ENCODE peak calls at places on chromosomes 1 and 21, in six cellular contexts. X is right lobe of liver, K is GM13976, P is tibial nerve, L is fibroblast of lung, T is HCT116. B is an unnamed sample.

GRCh38 chr1:236009857-236010256 is 55.0 kb downstream of the NID1 start:
- DNase-seq in X (no peak), K (no peak), P (no peak), L (peak; percentile 95), T (no peak), B (no peak)

GRCh38 chr1:91402023-91402422 is 2.6 kb downstream of the HFM1 start:
- DNase-seq in X (no peak), K (peak; percentile 26), P (no peak), L (peak; percentile 57), T (no peak), B (peak; percentile 25)

GRCh38 chr1:196559314-196559713 is 48.9 kb downstream of the KCNT2 start:
- DNase-seq in X (no peak), K (no peak), P (no peak), L (no peak), T (no peak), B (no peak)

GRCh38 chr1:65006806-65007205 is 40.5 kb upstream of the JAK1 start:
- DNase-seq in X (no peak), K (no peak), P (no peak), L (no peak), T (no peak), B (no peak)

GRCh38 chr21:33419538-33420123 is 16.4 kb downstream of the IFNGR2 start:
- DNase-seq in X (no peak), K (no peak), P (peak; percentile 51), L (peak; percentile 96), T (no peak), B (no peak)

GRCh38 chr1:200342511-200343400 is 67.1 kb downstream of the ZNF281 start:
- DNase-seq in X (no peak), K (no peak), P (no peak), L (peak; percentile 79), T (no peak), B (no peak)

GRCh38 chr1:242523968-242524570 is 428 bp downstream of the PLD5 start:
- DNase-seq in X (no peak), K (peak; percentile 52), P (no peak), L (peak; percentile 26), T (no peak), B (peak; percentile 67)

GRCh38 chr1:61618755-61619154 is 106.2 kb downstream of the TM2D1 start:
- DNase-seq in X (no peak), K (no peak), P (no peak), L (no peak), T (no peak), B (no peak)

GRCh38 chr1:58717979-58718378 is 18.1 kb upstream of the MYSM1 start:
- DNase-seq in X (no peak), K (no peak), P (no peak), L (no peak), T (no peak), B (no peak)

GRCh38 chr1:3543076-3544049 is 67.9 kb downstream of the MEGF6 start:
- DNase-seq in X (no peak), K (no peak), P (peak; percentile 21), L (peak; percentile 74), T (no peak), B (no peak)

GRCh38 chr1:47611992-47612391 is 174.1 kb downstream of the FOXD2 start:
- DNase-seq in X (no peak), K (no peak), P (no peak), L (no peak), T (no peak), B (no peak)

GRCh38 chr1:25699501-25700089 is 83.0 kb downstream of the MAN1C1 start:
- DNase-seq in X (no peak), K (no peak), P (no peak), L (no peak), T (no peak), B (no peak)

GRCh38 chr21:33305344-33305671 is 19.5 kb upstream of the IFNAR1 start:
- DNase-seq in X (no peak), K (no peak), P (no peak), L (no peak), T (no peak), B (no peak)

GRCh38 chr1:108832929-108833328 is 24.0 kb downstream of the AKNAD1 start:
- DNase-seq in X (no peak), K (no peak), P (no peak), L (no peak), T (no peak), B (no peak)

GRCh38 chr1:214316597-214316996 is 35.6 kb downstream of the SMYD2 start:
- DNase-seq in X (peak; percentile 81), K (no peak), P (no peak), L (no peak), T (no peak), B (no peak)

GRCh38 chr1:156624814-156625435 is 5.7 kb downstream of the HAPLN2 start:
- DNase-seq in X (no peak), K (no peak), P (no peak), L (no peak), T (no peak), B (peak; percentile 13)

GRCh38 chr1:24928631-24929090 is 1.4 kb downstream of the RUNX3 start:
- DNase-seq in X (no peak), K (no peak), P (no peak), L (no peak), T (no peak), B (no peak)

GRCh38 chr1:10508511-10508951 is 33.8 kb downstream of the PEX14 start:
- DNase-seq in X (no peak), K (no peak), P (no peak), L (no peak), T (no peak), B (no peak)

GRCh38 chr1:6425671-6426070 is 1.1 kb downstream of the ESPN start:
- DNase-seq in X (no peak), K (no peak), P (no peak), L (no peak), T (no peak), B (no peak)

GRCh38 chr1:152013664-152014237 is 20.1 kb upstream of the S100A10 start:
- DNase-seq in X (peak; percentile 65), K (no peak), P (no peak), L (no peak), T (no peak), B (no peak)

GRCh38 chr1:183248989-183249691 is 63.1 kb downstream of the LAMC2 start:
- DNase-seq in X (no peak), K (no peak), P (no peak), L (no peak), T (no peak), B (no peak)

GRCh38 chr1:95126366-95126765 is 9.2 kb downstream of the TLCD4 start:
- DNase-seq in X (no peak), K (no peak), P (no peak), L (no peak), T (no peak), B (no peak)

GRCh38 chr1:234781241-234782056 is 171.5 kb upstream of the IRF2BP2 start:
- DNase-seq in X (no peak), K (no peak), P (no peak), L (no peak), T (no peak), B (no peak)

GRCh38 chr1:91406773-91407389 is 2.2 kb upstream of the HFM1 start:
- DNase-seq in X (no peak), K (no peak), P (no peak), L (peak; percentile 27), T (no peak), B (no peak)

GRCh38 chr1:159091547-159092397 is 15.2 kb upstream of the AIM2 start:
- DNase-seq in X (no peak), K (no peak), P (no peak), L (peak; percentile 85), T (no peak), B (no peak)

GRCh38 chr21:32340863-32341848 is 42.5 kb downstream of the MRAP start:
- DNase-seq in X (no peak), K (no peak), P (no peak), L (no peak), T (no peak), B (no peak)

GRCh38 chr1:228197555-228198147 is 10.2 kb upstream of the OBSCN start:
- DNase-seq in X (no peak), K (no peak), P (no peak), L (no peak), T (no peak), B (no peak)

GRCh38 chr21:46423546-46424061 is 35.1 kb upstream of the DIP2A start:
- DNase-seq in X (no peak), K (no peak), P (no peak), L (no peak), T (no peak), B (no peak)

DNA sequence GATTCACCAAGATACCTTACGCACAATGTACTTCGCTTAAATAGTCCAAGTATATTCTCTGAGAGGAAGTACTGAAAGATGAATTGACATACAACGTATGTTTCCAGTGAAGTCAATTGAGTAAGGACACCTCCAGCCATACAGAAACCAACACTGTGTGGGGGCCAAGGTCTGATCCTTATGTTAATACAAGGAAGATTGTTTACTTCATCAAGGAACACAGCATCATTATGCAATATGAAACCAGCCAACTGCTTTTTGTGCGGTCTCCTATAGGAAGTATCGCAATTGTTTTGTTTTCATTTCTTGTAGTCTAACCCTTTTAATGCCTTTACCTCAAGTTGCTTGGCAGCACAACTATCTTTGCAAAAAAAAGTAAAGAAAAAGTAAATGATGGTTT is 28.2 kb upstream of the TEKT2 start:
- DNase-seq in X (no peak), K (no peak), P (no peak), L (no peak), T (no peak), B (no peak)
- TF ChIP-seq CTCF in X (no peak), K (no peak), P (no peak), L (no peak), T (no peak), B (no peak)

GRCh38 chr1:33147997-33148314 is 33.9 kb downstream of the TRIM62 start:
- DNase-seq in X (no peak), K (no peak), P (no peak), L (peak; percentile 60), T (peak; percentile 26), B (no peak)
- TF ChIP-seq CTCF in X (no peak), K (peak; percentile 23), P (no peak), L (peak; percentile 52), T (peak; percentile 50), B (peak; percentile 33)

GRCh38 chr1:56416385-56416972 is 162.9 kb downstream of the PLPP3 start:
- DNase-seq in X (no peak), K (no peak), P (no peak), L (no peak), T (no peak), B (no peak)
- TF ChIP-seq CTCF in X (peak; percentile 41), K (no peak), P (no peak), L (no peak), T (peak; percentile 6), B (no peak)

GRCh38 chr1:221779771-221780170 is 37.9 kb upstream of the DUSP10 start:
- DNase-seq in X (no peak), K (no peak), P (no peak), L (no peak), T (no peak), B (no peak)

GRCh38 chr1:221778535-221779142 is 36.8 kb upstream of the DUSP10 start:
- DNase-seq in X (no peak), K (peak; percentile 29), P (no peak), L (no peak), T (no peak), B (peak; percentile 23)

GRCh38 chr1:221778125-221778524 is 36.2 kb upstream of the DUSP10 start:
- DNase-seq in X (no peak), K (no peak), P (no peak), L (no peak), T (no peak), B (no peak)

GRCh38 chr1:221776495-221777413 is 34.9 kb upstream of the DUSP10 start:
- DNase-seq in X (no peak), K (peak; percentile 25), P (no peak), L (no peak), T (no peak), B (peak; percentile 38)

GRCh38 chr1:221777434-221778072 is 35.7 kb upstream of the DUSP10 start:
- DNase-seq in X (no peak), K (peak; percentile 57), P (no peak), L (no peak), T (no peak), B (peak; percentile 54)
- TF ChIP-seq CTCF in X (no peak), K (no peak), P (no peak), L (no peak), T (no peak), B (no peak)

B was measured in GM13977.